ENCODE peak calls at places on chromosomes 5 and 9, in eight cellular contexts. L, D, O, F, C, G, S and W are unnamed samples.
A peak's percentile ranks its signal among the peaks of the same experiment; 100 is the strongest.

GRCh38 chr9:129498451-129499376 is 122.2 kb downstream of the C9orf50 start:
- DNase-seq in L (no peak), D (no peak), O (no peak), F (no peak), C (no peak), G (no peak), S (no peak), W (no peak)

GRCh38 chr5:60993425-60993824 is 48.4 kb downstream of the NDUFAF2 start:
- DNase-seq in L (no peak), D (no peak), O (no peak), F (no peak), C (no peak), G (no peak), S (no peak), W (no peak)

GRCh38 chr5:62305358-62305714 is 670 bp upstream of the KIF2A start:
- DNase-seq in L (no peak), D (no peak), O (no peak), F (no peak), C (no peak), G (no peak), S (no peak), W (no peak)

GRCh38 chr5:159658266-159658665 is 258.0 kb upstream of the ADRA1B start:
- DNase-seq in L (no peak), D (no peak), O (no peak), F (no peak), C (no peak), G (no peak), S (no peak), W (no peak)

GRCh38 chr5:33936004-33936380 is 194 bp upstream of the RXFP3 start:
- DNase-seq in L (peak; percentile 80), D (no peak), O (peak; percentile 55), F (peak; percentile 81), C (peak; percentile 68), G (peak; percentile 86), S (peak; percentile 24), W (peak; percentile 57)

GRCh38 chr5:141867139-141867538 is 11.1 kb downstream of the PCDH1 start:
- DNase-seq in L (no peak), D (no peak), O (no peak), F (no peak), C (no peak), G (no peak), S (no peak), W (no peak)

GRCh38 chr5:31921852-31922305 is 252.2 kb downstream of the GOLPH3 start:
- DNase-seq in L (no peak), D (no peak), O (no peak), F (no peak), C (peak; percentile 77), G (no peak), S (no peak), W (no peak)

GRCh38 chr9:112900901-112901300 is 10.2 kb upstream of the SLC46A2 start:
- DNase-seq in L (no peak), D (no peak), O (no peak), F (no peak), C (no peak), G (no peak), S (no peak), W (no peak)

GRCh38 chr5:173629628-173630027 is 13.2 kb upstream of the BOD1 start:
- DNase-seq in L (peak; percentile 67), D (no peak), O (no peak), F (no peak), C (no peak), G (peak; percentile 44), S (no peak), W (no peak)

GRCh38 chr5:172043822-172044221 is 37.4 kb upstream of the FBXW11 start:
- DNase-seq in L (no peak), D (no peak), O (no peak), F (no peak), C (no peak), G (no peak), S (no peak), W (no peak)

GRCh38 chr9:34623386-34624235 is 3.3 kb upstream of the DCTN3 start:
- DNase-seq in L (peak; percentile 25), D (no peak), O (no peak), F (no peak), C (no peak), G (no peak), S (no peak), W (no peak)

GRCh38 chr9:38057416-38058195 is 11.4 kb downstream of the SHB start:
- DNase-seq in L (no peak), D (no peak), O (no peak), F (no peak), C (no peak), G (no peak), S (no peak), W (no peak)

GRCh38 chr9:25353783-25354182 is 324.5 kb downstream of the TUSC1 start:
- DNase-seq in L (no peak), D (no peak), O (no peak), F (no peak), C (no peak), G (no peak), S (no peak), W (no peak)